ENCODE peak calls at places on chromosomes 13 and 19, in five cellular contexts. E is fibroblast of lung, B is fibroblast of villous mesenchyme, X is left ventricle myocardium inferior, P is AG09309. T is an unnamed sample.

GRCh38 chr13:89609318-89609717 is 1738.2 kb upstream of the MIR17HG start:
- DNase-seq in X (no peak), E (no peak), P (no peak), B (no peak), T (no peak)

GRCh38 chr13:27425918-27426630 is 1.7 kb downstream of the GTF3A start:
- DNase-seq in E (peak), P (peak), B (peak), X (peak), T (peak)

GRCh38 chr19:54851353-54851752 is 1.1 kb downstream of the KIR3DL2 start:
- DNase-seq in B (no peak), X (no peak), E (no peak), P (no peak), T (no peak)

GRCh38 chr13:44810067-44810840 is 179.0 kb downstream of the NUFIP1 start:
- DNase-seq in E (no peak), B (no peak), P (no peak), X (no peak), T (peak)

GRCh38 chr13:114017028-114017630 is 43.3 kb upstream of the C13orf46 start:
- DNase-seq in X (no peak), P (no peak), B (peak), E (peak), T (peak)

GRCh38 chr19:34188388-34188787 is 16.1 kb downstream of the LSM14A start:
- DNase-seq in X (no peak), P (no peak), E (no peak), B (peak), T (peak)

GRCh38 chr13:30654430-30654829 is 36.7 kb downstream of the USPL1 start:
- DNase-seq in B (no peak), E (no peak), P (no peak), X (no peak), T (no peak)

GRCh38 chr13:43784491-43784890 is 2.3 kb downstream of the ENOX1 start:
- DNase-seq in B (peak), X (no peak), P (no peak), E (no peak), T (peak)

GRCh38 chr13:24693862-24694471 is 13.8 kb downstream of the ATP12A start:
- DNase-seq in E (peak), B (peak), X (no peak), P (no peak), T (peak)

GRCh38 chr19:31149306-31149975 is 199.8 kb downstream of the TSHZ3 start:
- DNase-seq in X (no peak), B (no peak), E (no peak), P (no peak), T (no peak)

GRCh38 chr19:33432408-33433170 is 59.1 kb downstream of the CEBPG start:
- DNase-seq in E (no peak), P (no peak), X (no peak), B (no peak), T (no peak)

GRCh38 chr19:49672131-49672919 is 4.7 kb upstream of the PRMT1 start:
- DNase-seq in P (no peak), X (peak), E (peak), B (peak), T (peak)

GRCh38 chr19:33238750-33239149 is 13.1 kb upstream of the SLC7A10 start:
- DNase-seq in P (no peak), B (no peak), X (no peak), E (no peak), T (no peak)

GRCh38 chr13:111893607-111894443 is 173.1 kb upstream of the SOX1 start:
- DNase-seq in E (no peak), X (no peak), P (no peak), B (no peak), T (no peak)

GRCh38 chr13:73879346-73880020 is 254.7 kb downstream of the KLF12 start:
- DNase-seq in P (no peak), B (peak), X (no peak), E (peak), T (no peak)

GRCh38 chr19:43699506-43700367 is 16.1 kb upstream of the IRGC start:
- DNase-seq in E (peak), X (peak), P (no peak), B (peak), T (no peak)

GRCh38 chr19:53055117-53055516 is 10.6 kb downstream of the ERVV-2 start:
- DNase-seq in B (no peak), E (no peak), P (no peak), X (no peak), T (no peak)

DNA sequence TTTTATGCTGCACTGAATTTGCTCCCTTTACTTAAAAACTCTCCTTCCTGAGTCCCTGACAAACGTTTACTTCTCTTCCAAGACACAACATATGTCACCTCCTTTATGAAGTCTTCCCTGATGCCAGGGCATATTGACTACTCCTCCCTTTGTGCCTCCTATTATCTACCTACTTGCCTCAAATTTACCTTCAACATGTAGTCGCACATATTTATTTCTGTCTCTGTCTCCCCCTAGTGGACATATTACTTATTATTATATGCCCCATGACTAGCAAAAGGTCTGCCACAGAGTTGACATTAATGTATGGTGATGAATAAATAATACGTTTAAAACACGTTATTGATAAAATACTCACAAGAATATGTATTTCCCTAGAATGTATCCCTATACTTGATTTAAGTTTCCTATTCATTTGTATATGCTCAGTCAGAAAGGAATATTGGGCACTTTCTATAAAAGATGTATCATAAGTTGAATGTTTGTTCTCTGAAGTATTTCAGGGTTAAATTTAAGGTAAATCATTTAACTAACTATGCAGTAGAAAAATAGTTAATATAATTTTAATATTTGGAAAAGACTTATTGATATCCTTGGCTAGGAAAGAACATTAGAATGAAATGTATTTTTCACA is 250.3 kb upstream of the ATXN8OS start:
- DNase-seq in P (no peak), X (no peak), B (peak), E (peak), T (peak)
- TF ChIP-seq CTCF in P (peak), X (peak), B (peak), E (peak), T (peak)

GRCh38 chr13:41649659-41650058 is 192.3 kb downstream of the RGCC start:
- DNase-seq in B (no peak), X (no peak), P (no peak), E (peak), T (peak)
- TF ChIP-seq CTCF in B (peak), X (peak), P (peak), E (peak), T (peak)

GRCh38 chr19:29503140-29503758 is 22.5 kb upstream of the VSTM2B start:
- DNase-seq in P (no peak), X (no peak), B (no peak), E (no peak), T (no peak)
- TF ChIP-seq CTCF in P (no peak), X (no peak), B (no peak), E (no peak), T (no peak)

GRCh38 chr19:58559275-58560006 is 1.0 kb upstream of the UBE2M start:
- DNase-seq in X (peak), B (peak), P (peak), E (peak), T (peak)

GRCh38 chr19:58556633-58557252 is 1.7 kb downstream of the UBE2M start:
- DNase-seq in E (no peak), P (no peak), B (no peak), X (no peak), T (no peak)

GRCh38 chr19:58557253-58558065 is 952 bp downstream of the UBE2M start:
- DNase-seq in P (no peak), X (peak), E (no peak), B (no peak), T (no peak)

GRCh38 chr19:58558623-58559274 is 338 bp upstream of the UBE2M start:
- DNase-seq in X (peak), P (peak), B (peak), E (peak), T (peak)

GRCh38 chr19:58558066-58558622 is at the start of gene UBE2M:
- DNase-seq in E (no peak), X (peak), B (peak), P (no peak), T (peak)
- TF ChIP-seq CTCF in E (no peak), X (no peak), B (no peak), P (no peak), T (no peak)

DNA sequence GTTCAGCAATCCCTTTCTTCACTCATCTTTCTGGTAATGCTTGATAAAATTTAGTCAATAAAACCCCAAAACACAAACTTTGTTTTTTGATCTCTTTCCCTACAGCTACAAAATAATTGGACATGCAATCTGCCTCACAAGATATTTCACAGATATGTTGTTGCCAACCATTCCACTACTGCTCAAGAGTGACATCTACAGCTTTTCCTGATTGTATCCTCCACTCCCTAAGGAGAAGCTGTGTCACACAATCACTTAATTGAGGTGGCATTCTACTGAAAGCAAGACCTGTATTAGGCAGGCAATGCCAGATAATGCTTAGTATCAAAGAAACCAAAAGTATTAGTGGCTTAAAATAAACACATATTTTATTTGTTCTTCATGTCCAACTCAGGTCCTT is 1646.2 kb upstream of the SPRY2 start:
- DNase-seq in X (no peak), P (no peak), B (no peak), E (no peak), T (peak)
- TF ChIP-seq CTCF in X (no peak), P (no peak), B (no peak), E (no peak), T (no peak)

DNA sequence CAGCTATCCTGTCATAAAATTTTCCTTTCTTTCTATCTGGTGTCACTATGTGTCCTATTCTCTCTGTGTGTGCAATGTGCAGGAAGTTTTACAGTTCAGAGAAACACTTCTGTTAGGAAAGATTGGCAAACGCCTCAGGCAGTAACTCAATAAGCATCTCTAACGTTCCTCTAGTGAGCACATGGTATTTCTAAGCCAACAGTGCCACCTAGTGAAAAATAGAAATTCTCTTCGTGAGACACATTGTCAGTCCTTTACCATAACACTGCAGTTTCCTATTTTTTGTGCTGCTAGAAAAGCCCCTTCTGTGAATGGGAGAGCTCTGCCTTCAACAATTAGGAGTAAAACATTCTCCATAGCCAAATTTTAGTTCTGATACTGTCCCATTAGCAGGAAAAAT is 50.7 kb downstream of the ZNF723 start:
- DNase-seq in B (peak), E (peak), X (no peak), P (no peak), T (peak)
- TF ChIP-seq CTCF in B (peak), E (no peak), X (peak), P (no peak), T (peak)